ENCODE peak calls at places on chromosome 16, in five cellular contexts. K is PC-9, J is A549, X is coronary artery, L is neural progenitor cell. S is an unnamed sample.

GRCh38 chr16:65815707-65816106 is 550.8 kb upstream of the CDH5 start:
- DNase-seq in J (no peak), K (no peak), L (no peak), X (no peak), S (no peak)

GRCh38 chr16:48542020-48542473 is 67.9 kb downstream of the N4BP1 start:
- DNase-seq in K (no peak), L (peak), X (peak), J (peak), S (no peak)

GRCh38 chr16:20866161-20866772 is 33.9 kb downstream of the DCUN1D3 start:
- DNase-seq in J (peak), X (peak), L (peak), K (peak), S (no peak)

GRCh38 chr16:27221576-27222498 is 18.5 kb downstream of the KDM8 start:
- DNase-seq in J (no peak), K (no peak), X (peak), L (no peak), S (peak)

GRCh38 chr16:86931410-86931941 is 353.1 kb downstream of the FOXL1 start:
- DNase-seq in J (no peak), L (no peak), K (no peak), X (peak), S (no peak)

GRCh38 chr16:50961944-50962343 is 189.1 kb downstream of the SALL1 start:
- DNase-seq in K (no peak), J (no peak), X (no peak), L (no peak), S (no peak)

GRCh38 chr16:69890114-69890890 is 60.8 kb upstream of the CLEC18A start:
- DNase-seq in K (no peak), L (peak), X (no peak), J (no peak), S (peak)

GRCh38 chr16:79715088-79715487 is 114.6 kb upstream of the MAF start:
- DNase-seq in K (no peak), X (no peak), J (no peak), L (no peak), S (no peak)

GRCh38 chr16:15866451-15866850 is 9.6 kb upstream of the MYH11 start:
- DNase-seq in J (no peak), L (no peak), K (no peak), X (no peak), S (no peak)

GRCh38 chr16:8380311-8380710 is 210.0 kb downstream of the TMEM114 start:
- DNase-seq in K (no peak), X (no peak), L (peak), J (no peak), S (no peak)
- H3K4me3 ChIP-seq in K (no peak), X (no peak), L (no peak), J (no peak), S (no peak)

GRCh38 chr16:85173077-85173980 is 61.1 kb upstream of the CIBAR2 start:
- DNase-seq in X (no peak), L (peak), K (peak), J (peak), S (no peak)
- H3K4me3 ChIP-seq in X (peak), L (no peak), K (no peak), J (no peak), S (no peak)

DNA sequence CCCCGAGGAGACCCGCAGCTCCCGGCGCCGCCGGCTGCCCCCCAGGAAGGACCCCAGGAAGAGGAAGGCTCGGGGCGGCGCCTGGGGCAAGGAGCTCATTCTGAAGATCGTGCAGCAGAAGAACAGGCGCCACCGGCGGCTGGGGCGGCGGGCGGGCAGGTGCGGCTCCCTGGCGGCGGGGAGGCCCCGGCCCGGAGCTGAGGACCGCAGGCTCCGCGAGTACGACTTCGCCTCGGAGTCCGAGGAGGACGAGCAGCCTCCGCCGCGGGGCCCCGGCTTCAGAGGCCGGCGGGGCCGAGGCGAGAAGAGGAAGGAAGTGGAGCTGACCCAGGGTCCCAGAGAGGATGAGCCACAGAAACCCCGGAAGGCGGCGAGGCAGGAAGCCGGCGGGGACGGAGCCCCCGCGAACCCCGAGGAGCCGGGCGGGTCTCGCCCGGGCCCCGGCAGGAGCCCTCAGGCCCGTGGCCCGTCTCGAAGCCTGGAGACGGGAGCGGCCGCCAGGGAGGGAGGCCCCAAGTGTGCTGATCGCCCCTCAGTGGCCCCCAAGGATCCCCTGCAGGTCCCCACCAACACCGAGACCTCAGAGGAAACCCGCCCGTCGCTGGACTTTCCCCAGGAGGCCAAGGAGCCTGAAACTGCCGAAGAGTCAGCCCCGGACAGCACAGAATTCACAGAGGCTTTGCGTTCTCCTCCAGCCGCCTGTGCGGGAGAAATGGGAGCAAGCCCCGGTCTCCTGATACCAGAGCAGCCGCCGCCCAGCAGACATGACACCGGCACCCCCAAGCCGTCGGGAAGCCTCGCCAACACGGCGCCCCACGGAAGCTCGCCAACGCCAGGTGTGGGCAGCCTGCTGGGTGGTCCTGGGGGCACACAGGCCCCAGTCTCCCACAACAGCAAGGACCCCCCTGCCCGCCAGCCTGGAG is 22.3 kb upstream of the ZFPM1 start:
- DNase-seq in X (no peak), J (no peak), K (no peak), L (no peak), S (peak)
- H3K4me3 ChIP-seq in X (peak), J (no peak), K (no peak), L (no peak), S (no peak)

GRCh38 chr16:2035431-2036199 is 8.9 kb downstream of the NHERF2 start:
- DNase-seq in L (peak), K (no peak), J (no peak), X (no peak), S (no peak)
- H3K4me3 ChIP-seq in L (no peak), K (no peak), J (peak), X (peak), S (no peak)

GRCh38 chr16:56670640-56670934 is 973 bp downstream of the MT1H start:
- DNase-seq in K (no peak), X (no peak), J (no peak), L (no peak), S (no peak)
- H3K4me3 ChIP-seq in K (no peak), X (no peak), J (no peak), L (no peak), S (no peak)

DNA sequence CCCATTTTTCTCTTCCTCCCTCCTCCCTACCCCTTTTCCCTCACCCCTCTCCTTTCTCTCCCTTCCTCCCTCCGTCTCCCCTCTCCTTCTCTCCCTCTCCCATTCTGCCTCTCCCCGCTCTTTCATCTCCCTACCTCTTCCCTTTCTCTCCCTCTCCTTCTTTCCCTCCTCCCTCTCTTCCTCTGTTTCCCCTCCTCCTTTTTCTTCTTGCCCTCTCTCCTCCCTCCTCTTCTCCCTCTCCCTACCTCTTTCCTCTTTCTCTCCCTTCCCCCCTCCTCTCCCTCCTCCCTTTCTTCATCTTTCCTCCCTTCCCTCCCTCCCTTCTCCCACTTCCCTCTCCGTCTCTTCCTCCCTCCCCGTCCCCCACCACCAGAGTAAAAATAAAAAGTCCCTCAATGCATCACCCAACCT is 10.5 kb downstream of the CHD9NB start:
- DNase-seq in J (no peak), X (no peak), L (no peak), K (no peak), S (no peak)
- H3K4me3 ChIP-seq in J (no peak), X (peak), L (peak), K (no peak), S (no peak)

GRCh38 chr16:89020925-89021595 is 44.1 kb upstream of the CBFA2T3 start:
- DNase-seq in L (no peak), X (no peak), K (no peak), J (no peak), S (no peak)
- H3K4me3 ChIP-seq in L (no peak), X (no peak), K (no peak), J (no peak), S (no peak)

GRCh38 chr16:13961099-13961811 is 41.3 kb downstream of the ERCC4 start:
- DNase-seq in L (no peak), K (no peak), J (no peak), X (no peak), S (no peak)

GRCh38 chr16:13956635-13957196 is 36.8 kb downstream of the ERCC4 start:
- DNase-seq in X (no peak), K (no peak), L (no peak), J (no peak), S (no peak)

GRCh38 chr16:13959626-13960025 is 39.7 kb downstream of the ERCC4 start:
- DNase-seq in K (no peak), L (no peak), J (no peak), X (no peak), S (no peak)

GRCh38 chr16:13958438-13958837 is 38.5 kb downstream of the ERCC4 start:
- DNase-seq in K (no peak), L (no peak), X (no peak), J (peak), S (no peak)

GRCh38 chr16:13957197-13958078 is 37.5 kb downstream of the ERCC4 start:
- DNase-seq in K (peak), L (peak), J (peak), X (peak), S (peak)
- H3K4me3 ChIP-seq in K (peak), L (no peak), J (peak), X (peak), S (peak)

S was measured in mucosa of descending colon.